ENCODE peak calls at places on chromosomes 3 and 15, in ten cellular contexts. O, I, N, Q, Y, B, C, X, W and G are unnamed samples.

GRCh38 chr3:170383567-170383966 is 26.1 kb downstream of the SKIL start:
- DNase-seq in Y (no peak), Q (peak), O (no peak), B (no peak), X (no peak), W (no peak), N (no peak), I (no peak), C (no peak), G (no peak)

GRCh38 chr15:19944261-19944888 is 597.2 kb downstream of the GOLGA6L6 start:
- DNase-seq in B (no peak), C (no peak), I (no peak), O (no peak), Q (no peak), N (no peak), W (no peak), Y (no peak), X (no peak), G (no peak)

GRCh38 chr15:68386587-68387287 is 45.2 kb downstream of the ITGA11 start:
- DNase-seq in C (no peak), O (no peak), B (no peak), I (no peak), Q (no peak), X (no peak), W (no peak), Y (no peak), N (no peak), G (no peak)

GRCh38 chr3:45544024-45544718 is 50.4 kb upstream of the LIMD1 start:
- DNase-seq in B (no peak), W (no peak), I (no peak), O (peak), Q (no peak), C (no peak), X (no peak), N (no peak), Y (no peak), G (no peak)

GRCh38 chr3:43958005-43958770 is 267.4 kb downstream of the ABHD5 start:
- DNase-seq in B (no peak), Q (no peak), W (no peak), I (no peak), O (no peak), Y (no peak), C (no peak), X (no peak), N (no peak), G (no peak)

GRCh38 chr15:92693922-92694331 is 38.4 kb upstream of the FAM174B start:
- DNase-seq in Y (no peak), N (no peak), X (peak), C (no peak), B (peak), I (no peak), Q (no peak), W (peak), O (peak), G (peak)

GRCh38 chr3:100097919-100098896 is 16.1 kb downstream of the FILIP1L start:
- DNase-seq in B (no peak), W (no peak), N (no peak), I (no peak), Q (no peak), X (no peak), O (no peak), C (no peak), Y (no peak), G (no peak)

GRCh38 chr3:15064299-15064834 is 748 bp downstream of the MRPS25 start:
- DNase-seq in I (no peak), X (no peak), B (no peak), Y (peak), C (peak), O (no peak), W (peak), N (peak), Q (no peak), G (peak)

GRCh38 chr15:72782274-72782992 is 1.1 kb downstream of the ADPGK start:
- DNase-seq in Q (no peak), N (peak), C (no peak), X (no peak), I (no peak), B (no peak), O (no peak), W (no peak), Y (no peak), G (no peak)

GRCh38 chr15:71679223-71680078 is 130.9 kb upstream of the NR2E3 start:
- DNase-seq in X (no peak), C (no peak), Q (peak), I (no peak), Y (no peak), N (no peak), B (no peak), W (no peak), O (no peak), G (no peak)

GRCh38 chr3:160040181-160040580 is 51.5 kb downstream of the IL12A start:
- DNase-seq in N (no peak), X (no peak), O (peak), I (no peak), C (no peak), Y (no peak), W (no peak), B (no peak), Q (no peak), G (no peak)

GRCh38 chr3:194112120-194113106 is 23.5 kb upstream of the HES1 start:
- DNase-seq in X (no peak), I (no peak), C (no peak), W (no peak), N (no peak), Y (no peak), B (no peak), Q (no peak), O (no peak), G (no peak)

GRCh38 chr3:188049890-188050530 is 103.9 kb upstream of the LPP start:
- DNase-seq in C (peak), X (no peak), B (no peak), W (no peak), I (peak), O (no peak), Q (no peak), Y (no peak), N (peak), G (no peak)

GRCh38 chr15:37824717-37825382 is 109.6 kb upstream of the TMCO5A start:
- DNase-seq in Q (peak), B (no peak), I (no peak), C (no peak), O (peak), N (no peak), W (peak), Y (peak), X (no peak), G (no peak)

GRCh38 chr3:16388850-16389411 is 123.9 kb downstream of the OXNAD1 start:
- DNase-seq in I (no peak), C (no peak), N (no peak), B (peak), W (no peak), X (no peak), O (no peak), Y (no peak), Q (no peak), G (no peak)

GRCh38 chr3:120767106-120767505 is 24.6 kb downstream of the GTF2E1 start:
- DNase-seq in I (no peak), B (no peak), Q (no peak), N (no peak), W (no peak), Y (no peak), O (no peak), C (no peak), X (no peak), G (no peak)

GRCh38 chr3:63909431-63909830 is 2.8 kb downstream of the SCAANT1 start:
- DNase-seq in B (no peak), W (no peak), Y (no peak), I (no peak), X (no peak), N (no peak), C (no peak), Q (no peak), O (no peak), G (no peak)

GRCh38 chr3:129558772-129559564 is 16.0 kb downstream of the H1-8 start:
- DNase-seq in Q (peak), O (no peak), W (no peak), X (no peak), N (no peak), I (no peak), B (no peak), C (no peak), Y (no peak), G (no peak)

GRCh38 chr3:46427929-46428833 is 21.1 kb downstream of the CCRL2 start:
- DNase-seq in I (no peak), O (peak), Y (no peak), N (no peak), Q (no peak), B (no peak), X (no peak), C (no peak), W (no peak), G (no peak)

GRCh38 chr3:180755553-180755952 is 76.3 kb upstream of the CCDC39 start:
- DNase-seq in C (no peak), I (no peak), Q (no peak), B (no peak), O (no peak), Y (no peak), N (no peak), W (no peak), X (no peak), G (no peak)

GRCh38 chr3:130093741-130094391 is 12.2 kb downstream of the ALG1L2 start:
- DNase-seq in I (peak), Q (no peak), B (peak), W (no peak), C (peak), O (no peak), X (no peak), Y (no peak), N (peak), G (peak)

GRCh38 chr15:43134157-43134637 is 811 bp downstream of the TMEM62 start:
- DNase-seq in I (no peak), Y (no peak), Q (no peak), X (no peak), O (no peak), C (peak), B (no peak), N (no peak), W (no peak), G (no peak)

GRCh38 chr15:52183562-52184173 is 7.5 kb downstream of the GNB5 start:
- DNase-seq in N (peak), W (no peak), B (peak), O (no peak), X (no peak), I (no peak), Y (no peak), C (peak), Q (no peak), G (peak)

GRCh38 chr3:16464499-16465150 is 48.9 kb downstream of the RFTN1 start:
- DNase-seq in I (no peak), N (no peak), Q (no peak), C (no peak), X (no peak), W (no peak), B (no peak), O (no peak), Y (no peak), G (no peak)